ENCODE peak calls at places on chromosomes 12 and 14, in eight cellular contexts. U is mesenchymal stem cell, Z is kidney, A is GM23248, J is endodermal cell, I is neural progenitor cell, N is fibroblast of lung, M is endothelial cell of umbilical vein. X is an unnamed sample.
A peak's percentile ranks its signal among the peaks of the same experiment; 100 is the strongest.

GRCh38 chr12:117695956-117696355 is 272.8 kb downstream of the KSR2 start:
- DNase-seq in Z (no peak), N (no peak), M (no peak), J (no peak), U (no peak), A (no peak), I (no peak), X (no peak)

GRCh38 chr12:77070382-77071294 is 5.3 kb upstream of the E2F7 start:
- DNase-seq in Z (no peak), A (no peak), J (no peak), N (no peak), U (no peak), I (no peak), M (no peak), X (no peak)

GRCh38 chr12:12673296-12673695 is 22.7 kb downstream of the GPR19 start:
- DNase-seq in M (no peak), U (no peak), J (no peak), I (no peak), N (no peak), A (no peak), Z (no peak), X (no peak)

GRCh38 chr12:131987552-131987951 is 37.8 kb downstream of the EP400 start:
- DNase-seq in I (no peak), J (peak; percentile 54), U (no peak), A (no peak), M (no peak), Z (no peak), N (no peak), X (no peak)

GRCh38 chr12:56785141-56785865 is 22.2 kb downstream of the HSD17B6 start:
- DNase-seq in N (no peak), A (no peak), J (peak; percentile 17), I (no peak), Z (no peak), M (no peak), U (no peak), X (no peak)

GRCh38 chr12:40248585-40249297 is 23.9 kb downstream of the LRRK2 start:
- DNase-seq in U (no peak), M (no peak), A (peak; percentile 38), Z (no peak), I (no peak), N (peak; percentile 32), J (no peak), X (no peak)

GRCh38 chr12:49664591-49665146 is 41.3 kb downstream of the PRPF40B start:
- DNase-seq in I (no peak), N (no peak), M (peak; percentile 89), A (peak; percentile 16), J (no peak), U (no peak), Z (peak; percentile 43), X (no peak)

GRCh38 chr12:41998451-41998850 is 146.2 kb downstream of the GXYLT1 start:
- DNase-seq in J (no peak), Z (no peak), U (no peak), I (no peak), A (no peak), M (no peak), N (no peak), X (no peak)

GRCh38 chr14:60655898-60656754 is 6.8 kb upstream of the SIX1 start:
- DNase-seq in I (peak; percentile 59), J (peak; percentile 76), U (peak; percentile 44), N (peak; percentile 34), M (no peak), A (no peak), Z (no peak), X (no peak)

GRCh38 chr14:88849717-88850116 is 25.3 kb downstream of the TTC8 start:
- DNase-seq in J (no peak), A (peak; percentile 54), U (no peak), Z (no peak), M (no peak), N (no peak), I (no peak), X (peak; percentile 77)

GRCh38 chr12:113382206-113382605 is 21.5 kb downstream of the SDS start:
- DNase-seq in A (peak; percentile 10), I (no peak), U (no peak), J (no peak), Z (no peak), M (no peak), N (no peak), X (no peak)

GRCh38 chr14:26872510-26872909 is 274.7 kb upstream of the NOVA1 start:
- DNase-seq in N (peak; percentile 19), A (peak; percentile 32), M (no peak), Z (no peak), J (no peak), U (no peak), I (peak; percentile 12), X (peak; percentile 8)

GRCh38 chr12:91877461-91878230 is 268.0 kb downstream of the BTG1 start:
- DNase-seq in M (no peak), U (no peak), N (no peak), J (no peak), Z (no peak), I (no peak), A (no peak), X (no peak)

GRCh38 chr14:51474854-51475253 is 176.9 kb upstream of the FRMD6 start:
- DNase-seq in I (no peak), N (no peak), M (no peak), J (no peak), U (no peak), A (no peak), Z (no peak), X (no peak)

GRCh38 chr14:51472881-51473280 is 178.8 kb upstream of the FRMD6 start:
- DNase-seq in A (peak; percentile 20), N (no peak), M (peak; percentile 41), I (no peak), J (no peak), Z (no peak), U (no peak), X (peak; percentile 53)

GRCh38 chr14:51478241-51478640 is 173.5 kb upstream of the FRMD6 start:
- DNase-seq in A (peak; percentile 63), J (no peak), I (no peak), M (no peak), U (no peak), Z (no peak), N (peak; percentile 33), X (peak; percentile 27)

GRCh38 chr14:51473351-51473750 is 178.4 kb upstream of the FRMD6 start:
- DNase-seq in U (no peak), A (no peak), J (no peak), Z (no peak), N (no peak), M (no peak), I (no peak), X (no peak)

GRCh38 chr14:51473808-51474207 is 177.9 kb upstream of the FRMD6 start:
- DNase-seq in Z (no peak), M (no peak), J (no peak), A (peak; percentile 79), N (peak; percentile 53), I (no peak), U (no peak), X (peak; percentile 37)
- H3K9ac ChIP-seq in Z (no peak overlapping the region), M (no peak overlapping the region), J (no peak overlapping the region), A (no peak overlapping the region), N (no peak overlapping the region), I (no peak overlapping the region), U (peak overlapping the region; percentile 4), X (no peak overlapping the region)

GRCh38 chr14:97412933-97413574 is 615.9 kb downstream of the VRK1 start:
- DNase-seq in M (no peak), U (no peak), I (peak; percentile 38), A (no peak), J (peak; percentile 35), Z (no peak), N (no peak), X (no peak)
- H3K4me3 ChIP-seq in M (no peak overlapping the region), U (peak overlapping the region; percentile 73), I (peak overlapping the region; percentile 27), A (no peak overlapping the region), J (peak overlapping the region; percentile 68), Z (no peak overlapping the region), N (no peak overlapping the region), X (peak overlapping the region; percentile 68)

DNA sequence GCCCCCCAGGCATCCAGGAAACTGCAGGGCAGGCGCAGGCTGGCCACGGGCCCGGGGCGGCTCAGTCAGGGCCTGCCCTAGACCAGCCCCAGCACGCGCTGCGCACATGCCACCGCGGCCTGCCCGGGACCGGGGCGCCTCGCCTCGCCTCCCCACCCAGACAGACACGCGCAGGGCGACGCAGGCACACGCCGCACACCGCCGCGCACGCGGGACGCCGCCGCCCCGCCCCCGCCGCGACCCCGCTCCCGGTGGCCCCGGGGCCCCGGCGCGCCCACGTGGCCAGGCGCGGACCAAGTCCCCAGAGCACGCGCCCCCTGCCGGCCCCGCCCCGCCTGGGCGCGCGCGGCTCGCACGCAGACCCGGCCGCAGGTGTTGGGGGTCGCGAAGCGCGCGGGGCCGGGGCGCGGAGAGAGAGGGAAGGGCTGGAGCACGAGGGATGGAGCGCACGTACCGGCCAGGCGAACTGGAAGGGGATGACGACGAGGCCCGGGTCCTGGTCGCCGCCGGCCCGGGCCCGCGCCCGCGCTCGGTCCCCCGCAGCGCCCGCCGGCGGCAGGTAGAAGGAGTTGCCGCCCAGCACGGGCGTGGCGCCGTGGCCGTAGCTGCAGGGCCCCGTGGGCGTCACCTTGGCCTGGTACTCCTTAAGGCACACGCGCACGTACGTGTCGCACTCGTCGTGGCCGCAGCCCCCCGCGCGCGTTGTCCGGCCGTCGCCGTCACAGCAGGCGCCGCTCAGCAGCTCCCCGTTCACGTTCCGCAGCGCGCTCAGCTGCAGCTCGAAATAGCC is 1.1 kb downstream of the JAG2 start:
- DNase-seq in U (no peak), A (peak; percentile 37), N (no peak), J (peak; percentile 73), M (no peak), Z (no peak), I (peak; percentile 66), X (peak; percentile 38)
- H3K9ac ChIP-seq in U (no peak overlapping the region), A (no peak overlapping the region), N (no peak overlapping the region), J (no peak overlapping the region), M (peak overlapping the region; percentile 58), Z (no peak overlapping the region), I (no peak overlapping the region), X (no peak overlapping the region)

GRCh38 chr12:31837913-31838312 is 109.1 kb upstream of the AMN1 start:
- DNase-seq in U (no peak), N (no peak), J (no peak), M (no peak), A (no peak), Z (no peak), I (no peak), X (no peak)
- H3K4me3 ChIP-seq in U (no peak overlapping the region), N (no peak overlapping the region), J (no peak overlapping the region), M (no peak overlapping the region), A (no peak overlapping the region), Z (no peak overlapping the region), I (no peak overlapping the region), X (no peak overlapping the region)

DNA sequence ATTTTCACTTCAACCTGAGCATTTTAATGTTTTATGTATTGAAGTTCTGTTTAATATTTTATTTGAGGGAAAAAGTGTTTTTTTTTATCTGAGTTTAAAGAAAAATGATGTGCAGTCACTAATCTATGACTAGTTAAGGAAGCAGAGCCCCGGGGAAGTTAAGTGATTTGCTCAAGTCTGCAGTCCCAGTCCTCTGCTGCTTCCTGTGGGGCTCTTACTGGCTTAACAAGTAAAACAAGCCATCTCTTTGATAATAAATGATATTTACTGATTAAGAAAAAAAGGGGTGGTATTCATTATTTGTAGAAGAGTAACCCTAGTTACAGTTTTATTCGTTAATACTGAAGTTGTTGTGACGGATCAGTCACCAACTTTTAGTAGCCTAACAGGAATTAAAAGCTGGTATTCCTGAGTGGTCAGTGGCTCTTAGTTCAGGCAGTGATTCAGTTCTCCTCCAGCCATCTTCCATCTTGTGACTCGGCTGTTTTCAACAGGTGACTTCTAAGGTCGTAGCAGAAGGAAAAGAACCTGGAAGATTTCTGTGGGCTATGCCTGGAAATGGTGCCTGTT is 21.7 kb downstream of the BICDL1 start:
- DNase-seq in I (no peak), A (no peak), M (no peak), U (no peak), N (no peak), Z (no peak), J (no peak), X (no peak)
- H3K9ac ChIP-seq in I (no peak overlapping the region), A (no peak overlapping the region), M (no peak overlapping the region), U (no peak overlapping the region), N (no peak overlapping the region), Z (no peak overlapping the region), J (no peak overlapping the region), X (no peak overlapping the region)